ENCODE peak calls at places on chromosomes 1 and 21, in seven cellular contexts. Q, Z, F, S, H, B and W are unnamed samples.

GRCh38 chr1:22271847-22272801 is 129.2 kb upstream of the WNT4 start:
- ATAC-seq in Q (no peak), Z (no peak), F (no peak), S (no peak), H (no peak), B (no peak), W (no peak)

GRCh38 chr1:16119926-16120325 is 35.9 kb downstream of the EPHA2 start:
- ATAC-seq in Q (no peak), Z (no peak), F (no peak), S (no peak), H (no peak), B (no peak), W (peak)

GRCh38 chr21:28086861-28087581 is 905.7 kb downstream of the LTN1 start:
- ATAC-seq in Q (no peak), Z (no peak), F (no peak), S (no peak), H (no peak), B (no peak), W (no peak)

GRCh38 chr1:8040586-8040985 is 14.5 kb upstream of the ERRFI1 start:
- ATAC-seq in Q (peak), Z (peak), F (no peak), S (no peak), H (no peak), B (peak), W (peak)

GRCh38 chr1:19557609-19558051 is 72.3 kb upstream of the CAPZB start:
- ATAC-seq in Q (no peak), Z (no peak), F (no peak), S (no peak), H (no peak), B (no peak), W (no peak)

GRCh38 chr1:26531651-26532131 is 2.1 kb downstream of the RPS6KA1 start:
- ATAC-seq in Q (peak), Z (no peak), F (no peak), S (no peak), H (no peak), B (no peak), W (no peak)

GRCh38 chr1:168842916-168843315 is 113.9 kb upstream of the DPT start:
- ATAC-seq in Q (peak), Z (no peak), F (no peak), S (no peak), H (no peak), B (no peak), W (no peak)

GRCh38 chr1:67738401-67738800 is 53.4 kb downstream of the GADD45A start:
- ATAC-seq in Q (no peak), Z (no peak), F (no peak), S (no peak), H (no peak), B (no peak), W (no peak)

GRCh38 chr1:170664283-170664827 is 424 bp downstream of the PRRX1 start:
- ATAC-seq in Q (peak), Z (peak), F (no peak), S (peak), H (peak), B (peak), W (peak)

GRCh38 chr1:218466341-218467010 is 121.3 kb downstream of the TGFB2 start:
- ATAC-seq in Q (no peak), Z (no peak), F (no peak), S (no peak), H (no peak), B (no peak), W (no peak)

GRCh38 chr1:180213401-180214177 is 16.5 kb upstream of the LHX4 start:
- ATAC-seq in Q (peak), Z (no peak), F (peak), S (peak), H (peak), B (no peak), W (no peak)

GRCh38 chr1:115021145-115021544 is 8.5 kb upstream of the TSHB start:
- ATAC-seq in Q (no peak), Z (no peak), F (no peak), S (no peak), H (no peak), B (no peak), W (no peak)

GRCh38 chr21:21712761-21713558 is 714.8 kb downstream of the NCAM2 start:
- ATAC-seq in Q (no peak), Z (no peak), F (no peak), S (no peak), H (no peak), B (peak), W (peak)

GRCh38 chr1:117698398-117699160 is 92.7 kb downstream of the TENT5C start:
- ATAC-seq in Q (no peak), Z (no peak), F (no peak), S (no peak), H (no peak), B (peak), W (no peak)

GRCh38 chr1:109783436-109783835 is 19.7 kb upstream of the EPS8L3 start:
- ATAC-seq in Q (peak), Z (peak), F (no peak), S (no peak), H (no peak), B (peak), W (peak)